ENCODE peak calls at places on chromosomes 11 and 22, in seven cellular contexts. I, P, J, T, A, B and Y are unnamed samples.

GRCh38 chr11:68214173-68215086 is 1.3 kb upstream of the KMT5B start:
- DNase-seq in P (no peak), I (no peak), J (no peak), T (peak), B (peak), A (no peak), Y (no peak)

GRCh38 chr22:21942407-21942895 is 10.2 kb downstream of the PPM1F start:
- DNase-seq in T (peak), I (peak), J (no peak), A (peak), P (no peak), B (no peak), Y (no peak)

GRCh38 chr22:46842606-46843005 is 80.2 kb downstream of the TBC1D22A start:
- DNase-seq in I (no peak), P (no peak), J (no peak), B (no peak), T (no peak), A (no peak), Y (no peak)

GRCh38 chr11:70176940-70177689 is 26.0 kb upstream of the FADD start:
- DNase-seq in B (no peak), P (no peak), A (no peak), J (peak), T (no peak), I (peak), Y (no peak)

GRCh38 chr11:1444321-1444720 is 42.3 kb downstream of the MOB2 start:
- DNase-seq in A (no peak), B (no peak), P (no peak), T (no peak), J (no peak), I (no peak), Y (no peak)

GRCh38 chr11:128551641-128552335 is 35.6 kb downstream of the ETS1 start:
- DNase-seq in I (no peak), J (no peak), A (no peak), B (no peak), T (no peak), P (no peak), Y (no peak)

GRCh38 chr11:116498161-116498560 is 274.6 kb downstream of the BUD13 start:
- DNase-seq in T (no peak), A (no peak), P (no peak), I (no peak), B (no peak), J (no peak), Y (no peak)

GRCh38 chr22:47632646-47633045 is 870.2 kb downstream of the TBC1D22A start:
- DNase-seq in T (no peak), B (no peak), J (no peak), P (no peak), A (no peak), I (no peak), Y (no peak)

GRCh38 chr11:11265320-11265719 is 87.7 kb downstream of the CSNK2A3 start:
- DNase-seq in B (no peak), P (no peak), J (no peak), T (no peak), I (no peak), A (no peak), Y (no peak)

GRCh38 chr11:121082670-121083069 is 18.4 kb upstream of the TECTA start:
- DNase-seq in P (peak), I (no peak), A (peak), T (no peak), B (no peak), J (no peak), Y (no peak)

GRCh38 chr11:130737866-130738431 is 178.3 kb downstream of the SNX19 start:
- DNase-seq in J (no peak), P (no peak), I (no peak), T (no peak), B (no peak), A (peak), Y (no peak)

GRCh38 chr11:134475951-134476350 is 63.9 kb upstream of the B3GAT1 start:
- DNase-seq in A (no peak), B (no peak), J (no peak), I (no peak), T (no peak), P (no peak), Y (no peak)

GRCh38 chr11:128630367-128631230 is 43.2 kb upstream of the ETS1 start:
- DNase-seq in A (peak), J (peak), I (peak), P (peak), T (peak), B (peak), Y (peak)

GRCh38 chr22:30304495-30305244 is 15.4 kb upstream of the CASTOR1 start:
- DNase-seq in I (no peak), J (no peak), B (no peak), P (no peak), T (no peak), A (no peak), Y (no peak)

GRCh38 chr11:96218901-96219300 is 124.1 kb downstream of the MAML2 start:
- DNase-seq in B (no peak), I (no peak), J (no peak), P (no peak), A (no peak), T (no peak), Y (no peak)

GRCh38 chr11:47904048-47904447 is 55.9 kb upstream of the NUP160 start:
- DNase-seq in I (no peak), P (no peak), A (peak), B (no peak), J (no peak), T (no peak), Y (no peak)

GRCh38 chr22:22576244-22576988 is 17.4 kb upstream of the PRAME start:
- DNase-seq in T (no peak), B (peak), P (peak), I (peak), J (peak), A (peak), Y (no peak)

GRCh38 chr11:16989554-16989953 is 24.7 kb downstream of the PLEKHA7 start:
- DNase-seq in A (no peak), P (no peak), B (no peak), I (no peak), J (no peak), T (no peak), Y (no peak)

GRCh38 chr22:31106651-31107205 is 640 bp downstream of the SELENOM start:
- DNase-seq in B (no peak), P (no peak), J (no peak), T (peak), I (peak), A (peak), Y (no peak)

GRCh38 chr11:124746621-124747243 is 5.3 kb downstream of the VSIG2 start:
- DNase-seq in B (no peak), T (peak), P (no peak), J (peak), A (peak), I (peak), Y (no peak)

GRCh38 chr11:124749920-124750319 is 2.1 kb downstream of the VSIG2 start:
- DNase-seq in B (no peak), P (no peak), I (no peak), J (no peak), A (no peak), T (no peak), Y (no peak)

GRCh38 chr11:124747406-124748099 is 4.5 kb downstream of the VSIG2 start:
- DNase-seq in T (no peak), J (no peak), A (no peak), I (no peak), P (no peak), B (no peak), Y (no peak)

GRCh38 chr11:124748100-124748418 is 4.0 kb downstream of the VSIG2 start:
- DNase-seq in A (no peak), T (no peak), B (no peak), J (no peak), I (no peak), P (no peak), Y (no peak)

DNA sequence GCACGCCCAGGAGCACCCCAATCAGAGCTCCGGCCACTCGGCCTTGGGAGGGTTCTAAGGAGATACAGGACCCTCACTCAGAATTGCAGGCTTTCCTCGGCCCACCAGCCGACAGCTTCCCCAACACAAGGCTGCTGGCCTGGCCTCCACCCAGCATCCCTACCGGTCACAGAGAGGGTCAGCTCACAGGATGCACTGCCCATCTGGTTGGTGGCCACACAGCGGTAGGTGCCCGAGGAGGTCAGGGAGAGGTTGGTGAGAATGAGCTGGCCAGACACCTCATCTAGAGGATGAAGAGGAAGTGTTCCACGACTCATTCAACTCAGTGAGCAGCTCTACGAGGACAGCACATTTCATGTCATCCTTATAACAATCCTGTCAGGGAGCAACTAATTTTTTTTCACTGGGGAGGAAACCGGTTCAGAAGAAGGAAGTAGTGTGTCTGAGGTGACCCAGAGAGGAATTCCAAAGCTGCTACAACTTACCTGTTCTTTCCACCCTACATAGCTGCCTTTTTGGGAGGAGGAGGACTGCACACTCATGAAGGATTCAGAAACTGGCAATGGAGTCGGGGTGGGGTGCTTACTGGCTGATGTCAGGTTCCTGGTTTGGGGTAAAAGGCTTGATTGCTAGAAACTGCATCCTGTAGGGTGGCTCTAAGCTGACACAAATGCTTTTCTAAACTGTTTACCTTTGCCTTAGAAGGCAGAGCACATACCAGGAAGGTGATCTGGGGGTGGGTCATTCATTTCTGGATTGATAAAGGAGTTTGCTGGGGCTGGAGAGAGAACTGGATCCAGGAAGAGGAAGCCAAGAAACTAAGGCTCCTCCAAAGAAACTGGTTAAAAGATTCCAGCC is 3.3 kb downstream of the VSIG2 start:
- DNase-seq in I (no peak), A (peak), B (no peak), J (no peak), P (no peak), T (no peak), Y (no peak)
- H3K27ac ChIP-seq in I (no peak), A (no peak), B (no peak), J (no peak), P (no peak), T (peak), Y (no peak)

GRCh38 chr11:6654281-6655019 is 1.2 kb downstream of the DCHS1 start:
- DNase-seq in P (no peak), I (no peak), A (no peak), T (no peak), B (peak), J (no peak), Y (no peak)
- H3K27ac ChIP-seq in P (no peak), I (no peak), A (no peak), T (peak), B (peak), J (peak), Y (peak)

DNA sequence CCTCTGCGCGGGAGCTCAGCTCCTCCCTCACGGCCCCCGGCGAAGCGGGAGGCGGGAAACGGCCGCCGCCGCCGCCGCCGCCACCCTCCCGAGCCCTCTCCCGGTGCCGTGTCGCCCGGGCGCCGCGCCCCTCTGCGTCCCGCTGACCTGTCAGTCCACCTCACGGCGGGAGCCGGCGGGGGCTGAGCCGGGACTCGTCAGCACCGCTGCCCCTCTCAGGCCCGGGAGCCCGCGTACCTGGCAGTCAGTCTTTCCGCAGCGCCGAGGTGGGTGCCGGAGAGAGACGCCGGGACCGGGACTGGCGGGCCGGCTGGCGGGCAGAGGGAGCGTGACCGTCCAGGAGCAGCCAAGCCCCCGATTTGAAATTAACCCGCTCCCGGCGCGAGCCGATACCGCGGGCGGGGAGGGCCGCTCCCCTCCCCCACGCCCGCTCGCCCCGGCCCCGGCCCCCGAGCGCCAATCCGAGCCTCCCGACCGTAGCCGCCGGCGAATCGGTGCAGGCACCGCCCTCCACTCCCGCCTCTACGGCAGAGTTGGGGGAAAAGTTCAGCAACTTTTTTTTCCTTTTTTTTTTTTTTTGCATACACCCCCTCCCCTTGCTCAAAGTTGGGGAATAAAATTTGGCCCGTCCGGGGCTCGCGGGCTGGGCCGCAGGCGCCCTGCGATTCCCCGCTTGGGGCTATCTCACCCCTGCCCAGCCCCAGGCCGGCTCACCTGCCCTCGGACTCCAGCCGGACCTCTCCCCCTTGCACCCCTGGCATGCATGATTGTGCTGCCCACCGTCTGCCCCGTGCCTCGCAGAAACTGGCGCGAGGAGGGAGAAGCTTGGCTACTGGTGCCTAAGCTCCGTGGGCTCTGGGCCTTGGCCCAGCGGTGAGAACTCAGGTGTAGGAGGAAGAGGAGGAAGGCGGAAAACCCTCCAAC is 777 bp upstream of the E2F8 start:
- DNase-seq in A (no peak), J (no peak), B (no peak), T (no peak), P (peak), I (peak), Y (no peak)
- H3K27ac ChIP-seq in A (no peak), J (no peak), B (no peak), T (no peak), P (peak), I (peak), Y (no peak)

GRCh38 chr11:61919113-61919840 is 1.9 kb upstream of the RAB3IL1 start:
- DNase-seq in P (no peak), T (no peak), J (no peak), B (no peak), I (no peak), A (no peak), Y (no peak)

GRCh38 chr11:61917357-61918109 is at the start of gene RAB3IL1:
- DNase-seq in T (peak), B (peak), A (no peak), P (peak), J (peak), I (peak), Y (peak)

GRCh38 chr11:61918251-61919112 is 1.1 kb upstream of the RAB3IL1 start:
- DNase-seq in B (no peak), T (peak), I (no peak), J (no peak), A (no peak), P (no peak), Y (no peak)

GRCh38 chr11:61921446-61921845 is 4.1 kb upstream of the RAB3IL1 start:
- DNase-seq in T (no peak), I (no peak), J (no peak), P (no peak), A (no peak), B (no peak), Y (no peak)

GRCh38 chr11:61919841-61920631 is 2.7 kb upstream of the RAB3IL1 start:
- DNase-seq in B (no peak), J (no peak), A (no peak), P (no peak), T (no peak), I (peak), Y (no peak)
- H3K27ac ChIP-seq in B (no peak), J (no peak), A (no peak), P (no peak), T (no peak), I (peak), Y (no peak)

DNA sequence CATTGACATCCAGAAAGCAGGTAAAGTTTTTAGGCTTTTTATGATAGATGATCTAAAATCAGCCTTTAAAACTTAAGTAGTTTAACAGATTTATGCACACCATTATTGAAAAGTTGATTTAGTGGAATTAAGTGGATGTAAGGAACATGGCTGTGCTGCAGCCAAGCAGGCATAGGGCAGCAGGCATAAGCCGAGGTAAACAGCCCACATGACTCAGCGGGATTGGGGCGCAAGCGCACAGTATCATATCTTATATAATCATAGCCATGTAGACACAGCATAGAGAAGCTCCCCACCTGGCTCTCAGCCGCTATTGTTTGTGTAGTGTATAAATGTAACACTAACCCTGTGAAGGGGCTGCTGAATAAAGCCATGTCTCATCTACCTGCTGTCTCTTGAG is 157.5 kb downstream of the WNT11 start:
- DNase-seq in A (no peak), B (no peak), T (no peak), P (peak), J (no peak), I (peak), Y (no peak)
- H3K27ac ChIP-seq in A (no peak), B (no peak), T (no peak), P (no peak), J (no peak), I (no peak), Y (no peak)

GRCh38 chr11:93492464-93493251 is 50.5 kb downstream of the SMCO4 start:
- DNase-seq in B (no peak), P (no peak), I (no peak), J (no peak), T (no peak), A (no peak), Y (no peak)

GRCh38 chr11:93489841-93490240 is 53.4 kb downstream of the SMCO4 start:
- DNase-seq in B (no peak), J (no peak), I (no peak), T (no peak), A (no peak), P (no peak), Y (no peak)

GRCh38 chr11:93493252-93493897 is 49.8 kb downstream of the SMCO4 start:
- DNase-seq in T (no peak), A (no peak), P (no peak), I (no peak), J (no peak), B (no peak), Y (no peak)

GRCh38 chr11:93490996-93491618 is 52.1 kb downstream of the SMCO4 start:
- DNase-seq in P (no peak), J (no peak), I (no peak), T (no peak), A (no peak), B (no peak), Y (no peak)

DNA sequence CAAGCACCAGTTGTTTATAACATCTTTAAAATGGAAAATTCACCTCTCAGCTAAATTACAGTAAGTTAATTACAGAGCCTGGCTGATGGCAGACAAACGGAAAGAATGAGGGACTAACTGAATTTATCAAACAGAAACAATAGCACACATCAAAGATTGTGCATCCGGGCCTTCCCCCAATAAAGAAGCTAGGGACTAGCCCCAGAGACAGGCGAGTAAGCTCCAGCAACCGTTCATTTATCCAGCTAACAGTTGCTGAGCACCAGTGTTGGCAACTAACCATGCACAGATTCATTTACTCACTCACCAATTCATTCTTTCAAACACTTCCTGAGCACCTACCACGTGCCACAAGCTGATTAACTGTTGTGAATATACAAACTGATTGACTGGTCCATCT is 51.2 kb downstream of the SMCO4 start:
- DNase-seq in P (no peak), J (no peak), T (no peak), A (no peak), B (no peak), I (no peak), Y (no peak)
- H3K27ac ChIP-seq in P (no peak), J (no peak), T (no peak), A (no peak), B (no peak), I (no peak), Y (no peak)